ENCODE peak calls at places on chromosomes 6 and 20, in eight cellular contexts. H is CD8-positive, alpha-beta T cell; Q is fibroblast of lung; V is tibial nerve; I is colonic mucosa; J is coronary artery; P is mesendoderm; N is CD8-positive, alpha-beta memory T cell. F is an unnamed sample.

GRCh38 chr20:61100489-61100888 is 151.6 kb upstream of the CDH4 start:
- DNase-seq in H (no peak), Q (no peak), V (no peak), I (no peak), J (no peak), P (no peak), N (no peak), F (no peak)

GRCh38 chr20:23163562-23163961 is 77.4 kb upstream of the CD93 start:
- DNase-seq in H (no peak), Q (no peak), V (peak), I (peak), J (peak), P (no peak), N (no peak), F (no peak)

GRCh38 chr6:30591008-30591407 is 19.8 kb downstream of the ABCF1 start:
- DNase-seq in H (no peak), Q (peak), V (no peak), I (no peak), J (no peak), P (no peak), N (no peak), F (no peak)

GRCh38 chr6:8548979-8549378 is 113.6 kb upstream of the SLC35B3 start:
- DNase-seq in H (no peak), Q (no peak), V (no peak), I (no peak), J (no peak), P (no peak), N (no peak), F (no peak)

GRCh38 chr6:118982256-118982911 is 47.4 kb upstream of the MCM9 start:
- DNase-seq in H (no peak), Q (no peak), V (no peak), I (no peak), J (no peak), P (no peak), N (no peak), F (no peak)

GRCh38 chr6:5078121-5078695 is 6.9 kb upstream of the PPP1R3G start:
- DNase-seq in H (no peak), Q (no peak), V (no peak), I (no peak), J (no peak), P (peak), N (no peak), F (no peak)

GRCh38 chr20:8800089-8800488 is 268.8 kb upstream of the PLCB4 start:
- DNase-seq in H (no peak), Q (no peak), V (no peak), I (no peak), J (no peak), P (no peak), N (no peak), F (no peak)

GRCh38 chr6:57068066-57068465 is 21.6 kb downstream of the KIAA1586 start:
- DNase-seq in H (no peak), Q (peak), V (no peak), I (no peak), J (no peak), P (no peak), N (no peak), F (no peak)

GRCh38 chr20:21352703-21353102 is 44.6 kb downstream of the NKX2-4 start:
- DNase-seq in H (no peak), Q (peak), V (no peak), I (no peak), J (no peak), P (no peak), N (no peak), F (no peak)

GRCh38 chr6:106527979-106528378 is 101.3 kb downstream of the RTN4IP1 start:
- DNase-seq in H (no peak), Q (peak), V (no peak), I (no peak), J (no peak), P (no peak), N (no peak), F (no peak)

GRCh38 chr20:57805784-57806183 is 96.0 kb upstream of the PMEPA1 start:
- DNase-seq in H (no peak), Q (no peak), V (no peak), I (no peak), J (no peak), P (no peak), N (no peak), F (no peak)

GRCh38 chr20:57802877-57803717 is 93.3 kb upstream of the PMEPA1 start:
- DNase-seq in H (no peak), Q (no peak), V (no peak), I (no peak), J (no peak), P (no peak), N (no peak), F (no peak)

GRCh38 chr20:57801581-57801980 is 91.8 kb upstream of the PMEPA1 start:
- DNase-seq in H (no peak), Q (no peak), V (no peak), I (no peak), J (no peak), P (no peak), N (no peak), F (no peak)

GRCh38 chr20:57804470-57805250 is 94.8 kb upstream of the PMEPA1 start:
- DNase-seq in H (no peak), Q (no peak), V (no peak), I (no peak), J (no peak), P (no peak), N (no peak), F (no peak)

DNA sequence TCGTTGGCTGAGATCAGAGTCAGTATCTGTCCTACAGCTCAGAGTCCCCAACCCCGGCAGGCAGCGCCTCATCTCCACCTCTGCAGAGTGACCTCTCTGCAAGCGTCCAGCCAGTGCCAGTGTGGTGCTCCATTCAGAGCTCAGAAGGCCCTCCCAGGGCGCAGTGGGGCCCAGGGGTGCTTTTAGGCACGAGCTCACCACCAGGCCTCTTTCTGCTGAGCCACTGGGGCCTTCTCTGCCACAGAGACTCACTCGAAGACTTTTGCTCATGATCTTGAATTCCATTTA is 93.8 kb upstream of the PMEPA1 start:
- DNase-seq in H (no peak), Q (no peak), V (no peak), I (no peak), J (no peak), P (no peak), N (no peak), F (no peak)
- H3K27ac ChIP-seq in H (no peak), Q (no peak), V (no peak), I (no peak), J (no peak), P (no peak), N (no peak), F (no peak)

GRCh38 chr6:46490425-46491200 is 636 bp downstream of the RCAN2 start:
- DNase-seq in H (no peak), Q (no peak), V (no peak), I (peak), J (no peak), P (peak), N (no peak), F (no peak)
- H3K27ac ChIP-seq in H (no peak), Q (no peak), V (peak), I (peak), J (peak), P (peak), N (no peak), F (no peak)

DNA sequence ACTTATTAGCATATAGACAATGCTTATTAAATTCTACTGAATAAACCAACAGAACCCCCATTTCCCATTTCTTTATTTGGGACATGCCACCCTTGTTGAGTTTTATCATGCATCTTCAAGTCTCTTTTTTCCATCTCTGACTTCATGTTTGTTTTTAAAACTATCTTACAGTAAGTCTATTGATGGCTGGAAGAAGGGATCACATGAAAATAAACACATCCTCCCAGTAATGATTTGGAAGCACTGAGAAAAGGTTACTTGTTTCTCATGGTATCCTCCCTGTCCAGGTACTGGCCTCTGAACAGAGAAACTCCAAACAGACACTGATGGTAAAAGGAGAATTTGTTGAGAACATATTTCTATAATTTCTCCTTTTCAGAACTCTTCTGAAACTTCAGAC is 74.9 kb downstream of the KIF13A start:
- DNase-seq in H (no peak), Q (no peak), V (no peak), I (no peak), J (no peak), P (no peak), N (no peak), F (no peak)
- H3K27ac ChIP-seq in H (no peak), Q (no peak), V (no peak), I (no peak), J (no peak), P (no peak), N (no peak), F (no peak)

GRCh38 chr6:123829302-123829953 is 25.8 kb downstream of the NKAIN2 start:
- DNase-seq in H (no peak), Q (peak), V (no peak), I (no peak), J (no peak), P (peak), N (no peak), F (no peak)

GRCh38 chr6:123830110-123830509 is 26.4 kb downstream of the NKAIN2 start:
- DNase-seq in H (no peak), Q (no peak), V (no peak), I (no peak), J (no peak), P (peak), N (no peak), F (no peak)
- H3K27ac ChIP-seq in H (no peak), Q (no peak), V (no peak), I (no peak), J (no peak), P (peak), N (no peak), F (no peak)

GRCh38 chr20:31607640-31608255 is 2.7 kb downstream of the ID1 start:
- DNase-seq in H (no peak), Q (peak), V (no peak), I (no peak), J (no peak), P (peak), N (no peak), F (no peak)
- H3K27ac ChIP-seq in H (no peak), Q (peak), V (peak), I (peak), J (peak), P (peak), N (peak), F (no peak)

F was measured in CD4-positive, CD25-positive, alpha-beta regulatory T cell.